ENCODE peak calls at places on chromosomes 5 and 9, in four cellular contexts. A, G, Z and E are unnamed samples.

GRCh38 chr5:55226027-55226933 is 835 bp downstream of the MCIDAS start:
- DNase-seq in A (peak), G (peak), Z (no peak), E (peak)

GRCh38 chr5:107517185-107517868 is 153.4 kb downstream of the EFNA5 start:
- DNase-seq in A (peak), G (no peak), Z (no peak), E (no peak)

GRCh38 chr9:70324963-70325362 is 66.2 kb downstream of the SMC5 start:
- DNase-seq in A (peak), G (no peak), Z (no peak), E (peak)

GRCh38 chr9:113705306-113705937 is 170.7 kb upstream of the ZNF618 start:
- DNase-seq in A (no peak), G (no peak), Z (no peak), E (no peak)

GRCh38 chr9:137575382-137575724 is 3.4 kb downstream of the DPH7 start:
- DNase-seq in A (no peak), G (no peak), Z (no peak), E (no peak)

GRCh38 chr9:38138276-38138675 is 69.2 kb upstream of the SHB start:
- DNase-seq in A (no peak), G (no peak), Z (no peak), E (no peak)

GRCh38 chr9:36389590-36389989 is 10.5 kb downstream of the RNF38 start:
- DNase-seq in A (no peak), G (no peak), Z (no peak), E (no peak)

GRCh38 chr5:39605145-39605544 is 180.4 kb upstream of the DAB2 start:
- DNase-seq in A (no peak), G (no peak), Z (no peak), E (no peak)

GRCh38 chr9:4691794-4692193 is 12.4 kb downstream of the CDC37L1 start:
- DNase-seq in A (peak), G (no peak), Z (no peak), E (peak)

GRCh38 chr9:88387733-88388202 is 476 bp upstream of the SPIN1 start:
- DNase-seq in A (peak), G (peak), Z (peak), E (peak)

GRCh38 chr5:77774981-77775772 is 962 bp downstream of the TBCA start:
- DNase-seq in A (no peak), G (no peak), Z (no peak), E (peak)

GRCh38 chr9:95025213-95026170 is 292.0 kb downstream of the FANCC start:
- DNase-seq in A (peak), G (peak), Z (peak), E (peak)

GRCh38 chr9:81490605-81491331 is 198.6 kb downstream of the TLE1 start:
- DNase-seq in A (peak), G (no peak), Z (no peak), E (peak)

GRCh38 chr9:100457517-100457916 is 15.4 kb upstream of the TMEFF1 start:
- DNase-seq in A (no peak), G (no peak), Z (no peak), E (no peak)

GRCh38 chr9:79053613-79054012 is 518.2 kb upstream of the TLE4 start:
- DNase-seq in A (no peak), G (no peak), Z (no peak), E (no peak)

GRCh38 chr5:9282211-9282610 is 263.7 kb downstream of the SEMA5A start:
- DNase-seq in A (no peak), G (no peak), Z (no peak), E (peak)

GRCh38 chr9:37040508-37041127 is 6.5 kb upstream of the PAX5 start:
- DNase-seq in A (no peak), G (no peak), Z (no peak), E (no peak)

GRCh38 chr5:145936401-145937131 is at the start of gene SH3RF2:
- DNase-seq in A (peak), G (peak), Z (peak), E (peak)

GRCh38 chr5:151751593-151751992 is 6.8 kb downstream of the ATOX1 start:
- DNase-seq in A (no peak), G (no peak), Z (no peak), E (no peak)

GRCh38 chr5:135266975-135267374 is 132.1 kb downstream of the MACROH2A1 start:
- DNase-seq in A (no peak), G (no peak), Z (no peak), E (peak)

GRCh38 chr9:36163049-36163839 is 5.9 kb upstream of the CCIN start:
- DNase-seq in A (peak), G (no peak), Z (peak), E (no peak)

GRCh38 chr5:171250738-171251137 is 58.3 kb upstream of the TLX3 start:
- DNase-seq in A (no peak), G (no peak), Z (no peak), E (no peak)

GRCh38 chr5:76838481-76839261 is 11.1 kb upstream of the S100Z start:
- DNase-seq in A (no peak), G (peak), Z (no peak), E (peak)

GRCh38 chr5:59584858-59585846 is 308.4 kb downstream of the PDE4D start:
- DNase-seq in A (no peak), G (peak), Z (no peak), E (no peak)

GRCh38 chr5:113205323-113205722 is 228.7 kb downstream of the DCP2 start:
- DNase-seq in A (peak), G (no peak), Z (no peak), E (no peak)

GRCh38 chr5:157308826-157309465 is 43.0 kb downstream of the CYFIP2 start:
- DNase-seq in A (peak), G (peak), Z (no peak), E (peak)

GRCh38 chr9:129584136-129584535 is 36.8 kb downstream of the C9orf50 start:
- DNase-seq in A (peak), G (peak), Z (peak), E (peak)

GRCh38 chr9:36738318-36738975 is 165.8 kb downstream of the MELK start:
- DNase-seq in A (peak), G (no peak), Z (no peak), E (peak)

GRCh38 chr5:112127856-112128255 is 291.2 kb downstream of the EPB41L4A start:
- DNase-seq in A (no peak), G (no peak), Z (no peak), E (no peak)

GRCh38 chr9:113894166-113894565 is 18.1 kb downstream of the ZNF618 start:
- DNase-seq in A (no peak), G (no peak), Z (no peak), E (no peak)

GRCh38 chr5:78927657-78928282 is 57.3 kb downstream of the ARSB start:
- DNase-seq in A (peak), G (no peak), Z (no peak), E (no peak)

GRCh38 chr5:1437452-1437851 is 7.8 kb downstream of the SLC6A3 start:
- DNase-seq in A (peak), G (peak), Z (no peak), E (no peak)

GRCh38 chr5:18024542-18024941 is 390.3 kb downstream of the TAF11L14 start:
- DNase-seq in A (no peak), G (no peak), Z (no peak), E (no peak)

GRCh38 chr9:120625222-120625621 is 45.3 kb upstream of the CDK5RAP2 start:
- DNase-seq in A (peak), G (no peak), Z (no peak), E (no peak)

DNA sequence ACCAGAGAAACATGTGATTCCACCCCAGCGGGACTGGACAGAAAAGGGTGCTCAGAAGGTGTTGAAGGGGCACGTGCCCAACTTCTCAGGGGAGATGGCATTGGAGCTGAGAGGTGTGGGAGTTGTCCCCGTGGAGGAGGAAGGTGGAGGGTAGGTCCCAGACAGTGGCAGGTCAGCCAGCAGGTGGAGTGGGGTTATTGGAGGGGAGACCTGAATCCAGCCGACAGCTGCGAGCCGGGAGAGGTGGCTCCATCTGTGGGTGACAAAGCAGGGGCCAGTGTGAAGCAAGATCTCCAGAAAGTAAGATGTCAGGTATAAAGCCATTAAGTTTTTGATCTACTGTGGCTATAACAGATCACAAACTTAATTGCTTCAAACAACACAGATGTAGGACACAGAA is 75.1 kb downstream of the HRH2 start:
- DNase-seq in A (no peak), G (no peak), Z (no peak), E (no peak)
- TF ChIP-seq CTCF in A (no peak), G (no peak), Z (no peak), E (no peak)

DNA sequence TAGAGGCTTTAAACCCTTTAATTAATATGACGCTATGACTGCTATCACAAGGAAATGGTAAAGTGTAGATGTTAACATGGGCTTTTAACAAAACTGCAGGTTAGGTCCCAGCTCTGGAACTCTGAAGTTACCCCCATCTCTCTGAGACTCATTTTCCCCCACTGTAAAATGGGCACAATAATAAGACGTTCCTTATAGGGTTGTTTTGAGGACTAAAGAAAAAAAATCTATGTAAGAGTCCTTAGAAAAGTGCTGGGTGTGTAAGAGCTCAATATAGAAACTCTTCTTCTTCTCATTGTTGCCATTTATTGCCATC is 45.8 kb upstream of the STK32A start:
- DNase-seq in A (no peak), G (no peak), Z (no peak), E (no peak)
- TF ChIP-seq CTCF in A (no peak), G (no peak), Z (no peak), E (peak)

DNA sequence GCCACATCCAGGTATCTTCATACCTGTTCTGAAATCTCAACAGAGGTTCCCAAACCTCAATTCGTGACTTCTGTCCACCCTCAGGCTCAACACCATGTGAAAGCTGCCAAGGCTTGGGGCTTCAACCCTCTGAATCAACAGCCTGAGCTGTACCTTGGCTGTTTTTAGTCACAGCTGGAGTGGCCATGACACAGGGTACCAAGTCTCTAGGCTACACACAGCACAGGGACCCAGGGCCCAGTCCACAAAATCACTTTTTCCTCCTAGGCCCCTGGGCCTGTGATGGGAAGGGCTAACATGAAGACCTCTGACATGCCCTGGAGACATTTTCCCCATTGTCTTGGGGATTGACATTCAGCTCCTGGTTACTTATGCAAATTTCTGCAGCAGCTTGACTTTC is 464.9 kb downstream of the ELAVL2 start:
- DNase-seq in A (no peak), G (no peak), Z (no peak), E (no peak)
- TF ChIP-seq CTCF in A (no peak), G (no peak), Z (no peak), E (no peak)

GRCh38 chr9:117622347-117622746 is 81.9 kb upstream of the TLR4 start:
- DNase-seq in A (no peak), G (peak), Z (no peak), E (no peak)
- TF ChIP-seq CTCF in A (no peak), G (no peak), Z (no peak), E (peak)

GRCh38 chr5:53994148-53994547 is 316.2 kb downstream of the ARL15 start:
- DNase-seq in A (peak), G (no peak), Z (no peak), E (peak)

GRCh38 chr5:53997736-53998627 is 312.4 kb downstream of the ARL15 start:
- DNase-seq in A (no peak), G (no peak), Z (no peak), E (no peak)

GRCh38 chr5:53991942-53992341 is 318.4 kb downstream of the ARL15 start:
- DNase-seq in A (peak), G (no peak), Z (no peak), E (peak)

GRCh38 chr5:53996008-53996407 is 314.4 kb downstream of the ARL15 start:
- DNase-seq in A (no peak), G (no peak), Z (no peak), E (no peak)
- TF ChIP-seq CTCF in A (no peak), G (no peak), Z (no peak), E (no peak)

DNA sequence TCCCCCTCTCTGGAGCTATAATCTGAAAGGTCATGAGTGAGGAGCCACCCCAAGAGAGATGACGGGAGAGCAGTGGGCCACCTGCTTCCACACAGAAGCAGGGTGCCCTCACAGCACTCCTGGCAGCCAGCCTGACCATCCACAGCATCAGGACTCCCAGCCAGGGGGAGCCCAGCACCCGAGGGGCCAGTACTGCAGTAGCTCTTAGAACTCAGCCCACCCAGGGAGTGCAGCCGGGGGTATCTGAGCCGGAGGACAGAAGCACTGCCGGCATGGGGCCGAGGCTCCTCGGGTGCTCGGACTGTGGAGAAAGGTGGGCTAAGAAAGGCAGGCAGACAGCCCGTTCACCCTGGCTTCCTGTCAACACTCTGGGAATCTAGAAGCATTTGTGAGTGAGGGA is 25.7 kb upstream of the ASPN start:
- DNase-seq in A (peak), G (no peak), Z (no peak), E (no peak)
- TF ChIP-seq CTCF in A (no peak), G (no peak), Z (peak), E (no peak)

DNA sequence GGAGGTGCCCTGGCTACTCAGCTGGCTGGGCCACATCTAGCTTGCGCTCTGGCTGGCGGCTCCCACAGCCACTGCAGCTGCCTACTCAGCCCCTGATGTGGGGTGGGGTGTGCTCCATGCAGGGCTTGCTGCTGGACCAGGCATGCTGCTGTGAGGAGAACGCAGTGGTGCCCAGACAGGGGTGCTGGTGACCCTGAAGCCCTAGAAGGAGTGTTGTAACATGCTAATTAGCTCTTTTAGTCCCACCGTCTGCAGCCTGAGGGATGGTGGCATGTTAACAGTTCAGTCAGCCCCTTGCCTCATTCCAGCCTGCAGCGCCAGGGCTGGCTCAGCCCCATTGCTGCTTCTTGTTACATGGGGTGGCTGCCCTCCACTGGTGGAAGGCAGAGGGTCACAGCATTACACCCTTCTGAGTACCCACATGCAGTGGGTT is 642.3 kb downstream of the DMRTA1 start:
- DNase-seq in A (no peak), G (no peak), Z (no peak), E (no peak)
- TF ChIP-seq CTCF in A (no peak), G (no peak), Z (no peak), E (peak)

GRCh38 chr9:136536721-136537241 is 9.1 kb downstream of the NOTCH1 start:
- DNase-seq in A (no peak), G (no peak), Z (no peak), E (no peak)
- TF ChIP-seq CTCF in A (no peak), G (no peak), Z (no peak), E (peak)

DNA sequence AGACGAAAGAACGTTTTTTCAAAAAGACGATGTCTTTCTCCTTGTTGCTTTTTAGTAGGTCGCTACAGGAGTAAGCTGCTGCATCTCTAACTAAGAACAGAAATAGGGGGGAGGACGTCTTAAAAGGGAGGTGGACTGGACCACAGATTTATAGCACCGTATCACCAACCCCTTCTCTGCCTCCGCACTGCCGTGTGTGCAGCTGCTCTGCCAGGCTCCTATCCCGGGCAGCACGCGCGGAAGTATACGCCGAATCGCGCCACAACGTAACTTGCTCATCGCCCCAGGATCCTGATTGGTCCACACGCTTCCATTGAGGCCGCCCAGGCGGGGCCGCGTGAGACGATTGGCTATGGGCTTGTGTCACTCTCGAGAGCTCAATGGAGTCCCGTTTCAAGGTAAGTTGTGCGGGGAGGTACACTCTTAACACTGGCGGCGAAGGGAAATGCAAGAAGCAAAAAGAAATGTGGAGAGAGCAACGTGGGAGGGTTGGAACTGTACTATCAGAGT is at the start of gene ELAVL2:
- DNase-seq in A (peak), G (peak), Z (peak), E (no peak)
- TF ChIP-seq CTCF in A (no peak), G (no peak), Z (no peak), E (no peak)